ENCODE peak calls at places on chromosomes 3 and 15, in four cellular contexts. W is HepG2, M is HCT116, H is K562. R is an unnamed sample.

GRCh38 chr3:12663311-12663935 is 494 bp downstream of the RAF1 start:
- DNase-seq in W (no peak), M (no peak), H (no peak), R (no peak)

GRCh38 chr3:170815340-170815739 is 54.7 kb downstream of the RPL22L1 start:
- DNase-seq in W (peak; percentile 7), M (peak; percentile 29), H (peak; percentile 88), R (no peak)

GRCh38 chr3:198017100-198017499 is 57.1 kb downstream of the LMLN start:
- DNase-seq in W (no peak), M (no peak), H (no peak), R (no peak)

GRCh38 chr3:126573492-126574117 is 14.9 kb upstream of the C3orf22 start:
- DNase-seq in W (no peak), M (no peak), H (peak; percentile 67), R (no peak)

GRCh38 chr15:85858586-85859375 is 64.1 kb upstream of the KLHL25 start:
- DNase-seq in W (peak; percentile 34), M (peak; percentile 63), H (peak; percentile 71), R (no peak)

GRCh38 chr3:38992117-38992779 is 59.5 kb downstream of the SCN11A start:
- DNase-seq in W (no peak), M (no peak), H (no peak), R (no peak)

GRCh38 chr15:51038258-51039042 is 56.3 kb downstream of the TNFAIP8L3 start:
- DNase-seq in W (peak; percentile 16), M (no peak), H (peak; percentile 25), R (no peak)

GRCh38 chr3:111285691-111286090 is 214.1 kb downstream of the NECTIN3 start:
- DNase-seq in W (no peak), M (no peak), H (no peak), R (no peak)

GRCh38 chr15:92149029-92149428 is 244.7 kb upstream of the ST8SIA2 start:
- DNase-seq in W (no peak), M (no peak), H (no peak), R (no peak)

GRCh38 chr3:127217594-127218456 is 24.9 kb downstream of the PRR23E start:
- DNase-seq in W (no peak), M (no peak), H (no peak), R (no peak)

GRCh38 chr3:151964768-151965167 is 91.3 kb downstream of the SUCNR1 start:
- DNase-seq in W (no peak), M (no peak), H (no peak), R (no peak)

GRCh38 chr3:197311591-197311990 is 13.2 kb upstream of the DLG1 start:
- DNase-seq in W (no peak), M (no peak), H (no peak), R (no peak)

GRCh38 chr3:47362704-47363103 is 18.1 kb upstream of the PTPN23 start:
- DNase-seq in W (no peak), M (no peak), H (no peak), R (no peak)

GRCh38 chr3:186097663-186098451 is 11.0 kb downstream of the ETV5 start:
- DNase-seq in W (peak; percentile 99), M (peak; percentile 64), H (peak; percentile 35), R (no peak)

GRCh38 chr3:126880898-126881297 is 102.0 kb upstream of the PLXNA1 start:
- DNase-seq in W (no peak), M (no peak), H (no peak), R (no peak)

GRCh38 chr3:72661115-72661457 is 187.2 kb downstream of the SHQ1 start:
- DNase-seq in W (no peak), M (peak; percentile 67), H (no peak), R (no peak)

GRCh38 chr15:52143862-52144261 is 31.3 kb upstream of the BCL2L10 start:
- DNase-seq in W (peak; percentile 63), M (no peak), H (peak; percentile 38), R (no peak)

GRCh38 chr3:133535971-133536634 is 37.4 kb upstream of the CDV3 start:
- DNase-seq in W (peak; percentile 70), M (no peak), H (no peak), R (no peak)

GRCh38 chr3:57017481-57017880 is 43.0 kb upstream of the SPATA12 start:
- DNase-seq in W (peak; percentile 24), M (peak; percentile 43), H (no peak), R (no peak)
- TF ChIP-seq TCF7L2 in W (no peak), M (no peak), H (no peak), R (no peak)

GRCh38 chr3:57157666-57158065 is 7.5 kb downstream of the IL17RD start:
- DNase-seq in W (no peak), M (no peak), H (no peak), R (no peak)

GRCh38 chr3:57160731-57161086 is 4.4 kb downstream of the IL17RD start:
- DNase-seq in W (no peak), M (no peak), H (no peak), R (no peak)

GRCh38 chr3:57158316-57158715 is 6.8 kb downstream of the IL17RD start:
- DNase-seq in W (no peak), M (no peak), H (no peak), R (no peak)

GRCh38 chr3:57160046-57160730 is 5.0 kb downstream of the IL17RD start:
- DNase-seq in W (no peak), M (no peak), H (no peak), R (no peak)

GRCh38 chr3:57158813-57159678 is 6.1 kb downstream of the IL17RD start:
- DNase-seq in W (no peak), M (peak; percentile 51), H (no peak), R (no peak)
- H3K4me3 ChIP-seq in W (no peak overlapping the region), M (peak overlapping the region; percentile 7), H (no peak overlapping the region), R (no peak overlapping the region)

DNA sequence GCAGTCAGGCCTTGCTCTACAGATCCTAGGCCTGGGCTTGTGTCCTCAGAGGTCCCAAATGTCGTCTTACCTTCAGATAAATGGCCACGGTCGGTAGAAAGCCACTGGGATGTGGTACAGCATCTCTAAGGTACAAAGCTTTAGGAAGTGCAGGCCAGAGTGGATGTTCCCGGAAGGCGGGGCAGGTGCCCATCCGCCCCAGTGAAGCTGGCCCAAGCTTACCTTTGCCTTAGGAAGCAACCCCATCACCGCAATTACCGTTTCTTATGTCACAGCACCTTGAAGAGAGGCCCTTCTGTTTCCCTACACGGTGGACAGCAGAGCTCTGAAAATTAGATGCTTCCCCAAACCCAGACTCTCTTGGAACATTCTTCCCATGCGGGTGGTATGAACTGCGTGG is 240.1 kb upstream of the LYSMD4 start:
- DNase-seq in W (no peak), M (no peak), H (no peak), R (no peak)
- H3K9me3 ChIP-seq in W (no peaks in the 10 kb centered on the region), M (no peaks in the 10 kb centered on the region), H (no peaks in the 10 kb centered on the region), R (no peaks in the 10 kb centered on the region)

GRCh38 chr3:157204431-157204830 is 44.5 kb upstream of the CCNL1 start:
- DNase-seq in W (no peak), M (no peak), H (peak; percentile 17), R (peak; percentile 22)
- TF ChIP-seq TCF7L2 in W (no peak), M (no peak), H (no peak), R (no peak)